ENCODE peak calls at places on chromosomes 3 and 15, in four cellular contexts. One of them, this sample, is unnamed.

GRCh38 chr15:40256642-40257235 is 17.9 kb downstream of the PAK6 start:
- DNase-seq in activated T-helper 1 cell treated with Interleukin-2 at 50 U/mL for 16 hours: no peak
- DNase-seq in AG08396: no peak
- DNase-seq in G401: peak
- DNase-seq in this sample: peak

GRCh38 chr3:164779816-164780215 is 298.5 kb downstream of the SI start:
- DNase-seq in activated T-helper 1 cell treated with Interleukin-2 at 50 U/mL for 16 hours: no peak
- DNase-seq in AG08396: no peak
- DNase-seq in G401: no peak
- DNase-seq in this sample: no peak

GRCh38 chr3:156432563-156432962 is 122.4 kb downstream of the SSR3 start:
- DNase-seq in activated T-helper 1 cell treated with Interleukin-2 at 50 U/mL for 16 hours: no peak
- DNase-seq in AG08396: no peak
- DNase-seq in G401: no peak
- DNase-seq in this sample: no peak

GRCh38 chr3:184320099-184320445 is 5.7 kb downstream of the EIF4G1 start:
- DNase-seq in activated T-helper 1 cell treated with Interleukin-2 at 50 U/mL for 16 hours: no peak
- DNase-seq in AG08396: peak
- DNase-seq in G401: peak
- DNase-seq in this sample: peak

GRCh38 chr15:73697033-73697467 is 12.9 kb downstream of the CD276 start:
- DNase-seq in activated T-helper 1 cell treated with Interleukin-2 at 50 U/mL for 16 hours: peak
- DNase-seq in AG08396: peak
- DNase-seq in G401: no peak
- DNase-seq in this sample: peak

GRCh38 chr3:161310649-161311423 is 60.5 kb downstream of the SPTSSB start:
- DNase-seq in activated T-helper 1 cell treated with Interleukin-2 at 50 U/mL for 16 hours: peak
- DNase-seq in AG08396: no peak
- DNase-seq in G401: no peak
- DNase-seq in this sample: no peak

GRCh38 chr3:125582707-125583106 is 12.6 kb downstream of the OSBPL11 start:
- DNase-seq in activated T-helper 1 cell treated with Interleukin-2 at 50 U/mL for 16 hours: no peak
- DNase-seq in AG08396: no peak
- DNase-seq in G401: no peak
- DNase-seq in this sample: peak

GRCh38 chr3:104846270-104846669 is 520.4 kb upstream of the ALCAM start:
- DNase-seq in activated T-helper 1 cell treated with Interleukin-2 at 50 U/mL for 16 hours: no peak
- DNase-seq in AG08396: peak
- DNase-seq in G401: no peak
- DNase-seq in this sample: peak

GRCh38 chr15:52031542-52031941 is 12.5 kb downstream of the MAPK6 start:
- DNase-seq in activated T-helper 1 cell treated with Interleukin-2 at 50 U/mL for 16 hours: no peak
- DNase-seq in AG08396: no peak
- DNase-seq in G401: no peak
- DNase-seq in this sample: no peak

GRCh38 chr15:84598993-84599392 is 1.8 kb upstream of the ZSCAN2 start:
- DNase-seq in activated T-helper 1 cell treated with Interleukin-2 at 50 U/mL for 16 hours: no peak
- DNase-seq in AG08396: peak
- DNase-seq in G401: peak
- DNase-seq in this sample: peak

GRCh38 chr15:31235298-31236183 is 91.1 kb upstream of the KLF13 start:
- DNase-seq in activated T-helper 1 cell treated with Interleukin-2 at 50 U/mL for 16 hours: no peak
- DNase-seq in AG08396: no peak
- DNase-seq in G401: peak
- DNase-seq in this sample: peak

GRCh38 chr3:42023380-42023779 is 61.5 kb upstream of the ULK4 start:
- DNase-seq in activated T-helper 1 cell treated with Interleukin-2 at 50 U/mL for 16 hours: no peak
- DNase-seq in AG08396: no peak
- DNase-seq in G401: no peak
- DNase-seq in this sample: no peak

GRCh38 chr15:74127954-74128784 is 2.2 kb upstream of the ISLR2 start:
- DNase-seq in activated T-helper 1 cell treated with Interleukin-2 at 50 U/mL for 16 hours: no peak
- DNase-seq in AG08396: no peak
- DNase-seq in G401: no peak
- DNase-seq in this sample: no peak

GRCh38 chr15:94677202-94677790 is 445.9 kb downstream of the MCTP2 start:
- DNase-seq in activated T-helper 1 cell treated with Interleukin-2 at 50 U/mL for 16 hours: no peak
- DNase-seq in AG08396: no peak
- DNase-seq in G401: no peak
- DNase-seq in this sample: no peak

GRCh38 chr3:156666073-156666472 is 8.3 kb upstream of the TIPARP start:
- DNase-seq in activated T-helper 1 cell treated with Interleukin-2 at 50 U/mL for 16 hours: no peak
- DNase-seq in AG08396: no peak
- DNase-seq in G401: no peak
- DNase-seq in this sample: no peak

GRCh38 chr3:49805367-49805782 is 2.3 kb downstream of the INKA1 start:
- DNase-seq in activated T-helper 1 cell treated with Interleukin-2 at 50 U/mL for 16 hours: no peak
- DNase-seq in AG08396: no peak
- DNase-seq in G401: peak
- DNase-seq in this sample: peak

GRCh38 chr15:68389041-68389930 is 42.7 kb downstream of the ITGA11 start:
- DNase-seq in activated T-helper 1 cell treated with Interleukin-2 at 50 U/mL for 16 hours: no peak
- DNase-seq in AG08396: no peak
- DNase-seq in G401: no peak
- DNase-seq in this sample: no peak

This sample was measured in EH.